ENCODE peak calls at places on chromosomes 16 and 17, in four cellular contexts. One of them, this sample, is unnamed.

GRCh38 chr17:65535777-65536572 is 25.5 kb downstream of the AXIN2 start:
- DNase-seq in HT1080: no peak
- DNase-seq in GM06990: no peak
- DNase-seq in WTC11: no peak
- DNase-seq in this sample: no peak

GRCh38 chr16:46720619-46721018 is 27.5 kb downstream of the MYLK3 start:
- DNase-seq in HT1080: no peak
- DNase-seq in GM06990: no peak
- DNase-seq in WTC11: no peak
- DNase-seq in this sample: no peak

GRCh38 chr16:65905326-65905725 is 461.2 kb upstream of the CDH5 start:
- DNase-seq in HT1080: no peak
- DNase-seq in GM06990: no peak
- DNase-seq in WTC11: no peak
- DNase-seq in this sample: no peak

GRCh38 chr16:89863741-89864391 is 9.5 kb upstream of the TCF25 start:
- DNase-seq in HT1080: no peak
- DNase-seq in GM06990: peak
- DNase-seq in WTC11: no peak
- DNase-seq in this sample: no peak

GRCh38 chr17:20267459-20267842 is 199.9 kb downstream of the LGALS9B start:
- DNase-seq in HT1080: peak
- DNase-seq in GM06990: no peak
- DNase-seq in WTC11: no peak
- DNase-seq in this sample: no peak

GRCh38 chr16:78812582-78812981 is 713.1 kb downstream of the WWOX start:
- DNase-seq in HT1080: no peak
- DNase-seq in GM06990: no peak
- DNase-seq in WTC11: no peak
- DNase-seq in this sample: no peak

GRCh38 chr17:65742433-65743312 is 181.2 kb upstream of the AXIN2 start:
- DNase-seq in HT1080: peak
- DNase-seq in GM06990: no peak
- DNase-seq in WTC11: no peak
- DNase-seq in this sample: peak

GRCh38 chr16:7614022-7614795 is 281.6 kb downstream of the RBFOX1 start:
- DNase-seq in HT1080: no peak
- DNase-seq in GM06990: no peak
- DNase-seq in WTC11: no peak
- DNase-seq in this sample: no peak

GRCh38 chr17:12575641-12576040 is 90.0 kb upstream of the MYOCD start:
- DNase-seq in HT1080: no peak
- DNase-seq in GM06990: no peak
- DNase-seq in WTC11: no peak
- DNase-seq in this sample: no peak

GRCh38 chr17:18108400-18109312 is at the start of gene MYO15A:
- DNase-seq in HT1080: no peak
- DNase-seq in GM06990: no peak
- DNase-seq in WTC11: no peak
- DNase-seq in this sample: peak

This sample was measured in SK-N-SH.